ENCODE peak calls at places on chromosomes 3 and 15, in six cellular contexts. A, O, F, G, H and U are unnamed samples.

GRCh38 chr3:143331336-143331735 is 211.8 kb downstream of the CHST2 start:
- DNase-seq in A (no peak), O (no peak), F (no peak), G (no peak), H (no peak), U (no peak)

GRCh38 chr3:174089592-174089991 is 692.0 kb downstream of the NLGN1 start:
- DNase-seq in A (no peak), O (no peak), F (no peak), G (no peak), H (no peak), U (no peak)

GRCh38 chr3:186540444-186541226 is 3.5 kb downstream of the CRYGS start:
- DNase-seq in A (no peak), O (peak), F (peak), G (no peak), H (no peak), U (peak)

GRCh38 chr3:2099028-2099671 is 484 bp downstream of the CNTN4 start:
- DNase-seq in A (no peak), O (no peak), F (no peak), G (no peak), H (no peak), U (no peak)

GRCh38 chr3:175940881-175941280 is 1081.7 kb downstream of the NAALADL2 start:
- DNase-seq in A (no peak), O (no peak), F (no peak), G (no peak), H (no peak), U (no peak)

GRCh38 chr15:70672081-70672480 is 91.3 kb downstream of the UACA start:
- DNase-seq in A (no peak), O (no peak), F (no peak), G (no peak), H (no peak), U (no peak)

GRCh38 chr3:156628836-156629618 is 45.4 kb upstream of the TIPARP start:
- DNase-seq in A (no peak), O (no peak), F (no peak), G (no peak), H (no peak), U (no peak)

GRCh38 chr3:123698813-123699212 is 114.0 kb upstream of the HACD2 start:
- DNase-seq in A (no peak), O (no peak), F (no peak), G (no peak), H (no peak), U (no peak)

GRCh38 chr3:33385423-33385822 is 54.8 kb downstream of the UBP1 start:
- DNase-seq in A (no peak), O (no peak), F (peak), G (no peak), H (no peak), U (no peak)

GRCh38 chr3:42984701-42985100 is 5.6 kb downstream of the GASK1A start:
- DNase-seq in A (no peak), O (no peak), F (no peak), G (no peak), H (no peak), U (no peak)

GRCh38 chr3:184380210-184380626 is 364 bp downstream of the CHRD start:
- DNase-seq in A (peak), O (no peak), F (no peak), G (no peak), H (peak), U (no peak)

GRCh38 chr15:66789029-66790025 is 87.3 kb downstream of the SMAD6 start:
- DNase-seq in A (peak), O (no peak), F (no peak), G (no peak), H (no peak), U (no peak)

GRCh38 chr3:149381173-149382090 is 4.0 kb upstream of the TM4SF1 start:
- DNase-seq in A (no peak), O (no peak), F (no peak), G (no peak), H (no peak), U (no peak)

GRCh38 chr3:58005662-58006061 is 2.6 kb upstream of the FLNB start:
- DNase-seq in A (no peak), O (no peak), F (no peak), G (peak), H (no peak), U (no peak)

GRCh38 chr3:16548721-16549120 is 35.2 kb upstream of the RFTN1 start:
- DNase-seq in A (no peak), O (no peak), F (no peak), G (no peak), H (no peak), U (no peak)

GRCh38 chr3:80232760-80233159 is 465.0 kb upstream of the ROBO1 start:
- DNase-seq in A (no peak), O (no peak), F (no peak), G (no peak), H (no peak), U (no peak)

GRCh38 chr3:60755094-60755493 is 496.2 kb downstream of the FHIT start:
- DNase-seq in A (no peak), O (no peak), F (no peak), G (no peak), H (no peak), U (no peak)

GRCh38 chr3:53354945-53355498 is 7.7 kb upstream of the DCP1A start:
- DNase-seq in A (no peak), O (no peak), F (no peak), G (no peak), H (no peak), U (no peak)

GRCh38 chr3:48334605-48335004 is 1.1 kb upstream of the SPINK8 start:
- DNase-seq in A (no peak), O (no peak), F (no peak), G (no peak), H (no peak), U (no peak)

GRCh38 chr3:44060164-44060563 is 181.5 kb upstream of the TOPAZ1 start:
- DNase-seq in A (no peak), O (no peak), F (no peak), G (no peak), H (no peak), U (no peak)

GRCh38 chr3:126267169-126267975 is 87.0 kb upstream of the ALDH1L1 start:
- DNase-seq in A (peak), O (no peak), F (no peak), G (no peak), H (peak), U (no peak)

GRCh38 chr3:184275961-184276910 is at the start of gene ECE2:
- DNase-seq in A (no peak), O (no peak), F (no peak), G (no peak), H (no peak), U (no peak)

GRCh38 chr3:15633766-15634588 is 32.4 kb downstream of the BTD start:
- DNase-seq in A (no peak), O (no peak), F (no peak), G (no peak), H (no peak), U (no peak)

GRCh38 chr3:108818404-108818803 is 4.2 kb upstream of the TRAT1 start:
- DNase-seq in A (no peak), O (peak), F (no peak), G (no peak), H (no peak), U (no peak)

GRCh38 chr3:86990734-86991481 is at the start of gene VGLL3:
- DNase-seq in A (peak), O (no peak), F (no peak), G (peak), H (peak), U (peak)

GRCh38 chr15:35299059-35299735 is 214.1 kb upstream of the NANOGP8 start:
- DNase-seq in A (no peak), O (no peak), F (no peak), G (no peak), H (no peak), U (no peak)

GRCh38 chr3:52237659-52238172 is 1.2 kb downstream of the TWF2 start:
- DNase-seq in A (peak), O (no peak), F (no peak), G (no peak), H (peak), U (no peak)

GRCh38 chr3:89049119-89049518 is 58.3 kb upstream of the EPHA3 start:
- DNase-seq in A (no peak), O (no peak), F (no peak), G (no peak), H (no peak), U (no peak)

GRCh38 chr15:57323806-57324589 is 52.3 kb upstream of the CGNL1 start:
- DNase-seq in A (peak), O (peak), F (no peak), G (no peak), H (no peak), U (peak)

GRCh38 chr3:1987983-1988382 is 110.7 kb upstream of the CNTN4 start:
- DNase-seq in A (no peak), O (no peak), F (no peak), G (no peak), H (no peak), U (peak)

GRCh38 chr15:35293353-35294130 is 208.4 kb upstream of the NANOGP8 start:
- DNase-seq in A (no peak), O (no peak), F (no peak), G (no peak), H (no peak), U (no peak)

GRCh38 chr3:193240850-193241706 is at the start of gene PLAAT1:
- DNase-seq in A (peak), O (peak), F (peak), G (no peak), H (peak), U (peak)

GRCh38 chr3:31561891-31562290 is 29.2 kb downstream of the STT3B start:
- DNase-seq in A (no peak), O (no peak), F (no peak), G (no peak), H (no peak), U (no peak)

GRCh38 chr15:48644498-48644826 is 1.0 kb downstream of the FBN1 start:
- DNase-seq in A (no peak), O (no peak), F (no peak), G (no peak), H (peak), U (no peak)